ENCODE peak calls at places on chromosomes 2 and 18, in nine cellular contexts. V, A, T, Q, H, B, D, O and S are unnamed samples.

GRCh38 chr2:223508372-223508771 is 93.8 kb downstream of the SCG2 start:
- DNase-seq in V (no peak), A (no peak), T (no peak), Q (no peak), H (no peak), B (no peak), D (no peak), O (no peak), S (no peak)

GRCh38 chr2:9844581-9844980 is 1.3 kb downstream of the TAF1B start:
- DNase-seq in V (no peak), A (peak; percentile 53), T (no peak), Q (peak; percentile 57), H (no peak), B (no peak), D (no peak), O (peak; percentile 59), S (peak; percentile 31)

GRCh38 chr2:110678457-110679336 is 834 bp upstream of the BUB1 start:
- DNase-seq in V (no peak), A (peak; percentile 62), T (peak; percentile 35), Q (peak; percentile 15), H (peak; percentile 61), B (peak; percentile 46), D (peak; percentile 46), O (peak; percentile 42), S (peak; percentile 56)

GRCh38 chr2:96140941-96141623 is 2.8 kb upstream of the ASTL start:
- DNase-seq in V (no peak), A (no peak), T (no peak), Q (no peak), H (no peak), B (no peak), D (no peak), O (no peak), S (no peak)

GRCh38 chr2:234635284-234635683 is 138.4 kb upstream of the ARL4C start:
- DNase-seq in V (no peak), A (peak; percentile 19), T (no peak), Q (no peak), H (no peak), B (no peak), D (no peak), O (no peak), S (no peak)

GRCh38 chr18:24683965-24684364 is 223.5 kb downstream of the HRH4 start:
- DNase-seq in V (peak; percentile 23), A (peak; percentile 23), T (no peak), Q (peak; percentile 11), H (no peak), B (no peak), D (peak; percentile 69), O (no peak), S (peak; percentile 26)

GRCh38 chr2:217660423-217660822 is 342.4 kb downstream of the TNS1 start:
- DNase-seq in V (no peak), A (no peak), T (no peak), Q (no peak), H (no peak), B (no peak), D (no peak), O (peak; percentile 27), S (no peak)

GRCh38 chr2:100584811-100585210 is 22.0 kb downstream of the PDCL3 start:
- DNase-seq in V (no peak), A (no peak), T (no peak), Q (no peak), H (no peak), B (no peak), D (no peak), O (no peak), S (no peak)

GRCh38 chr2:31079665-31080064 is 58.6 kb downstream of the GALNT14 start:
- DNase-seq in V (no peak), A (no peak), T (no peak), Q (no peak), H (peak; percentile 58), B (peak; percentile 72), D (peak; percentile 75), O (no peak), S (no peak)

GRCh38 chr2:46239847-46240181 is 57.4 kb upstream of the EPAS1 start:
- DNase-seq in V (no peak), A (no peak), T (no peak), Q (no peak), H (no peak), B (no peak), D (no peak), O (peak; percentile 55), S (no peak)

GRCh38 chr2:236910966-236911495 is 174.7 kb upstream of the COPS8 start:
- DNase-seq in V (no peak), A (no peak), T (peak; percentile 27), Q (no peak), H (no peak), B (no peak), D (no peak), O (no peak), S (no peak)

GRCh38 chr2:119149611-119150010 is 8.9 kb downstream of the C1QL2 start:
- DNase-seq in V (no peak), A (no peak), T (no peak), Q (no peak), H (no peak), B (no peak), D (no peak), O (no peak), S (no peak)

DNA sequence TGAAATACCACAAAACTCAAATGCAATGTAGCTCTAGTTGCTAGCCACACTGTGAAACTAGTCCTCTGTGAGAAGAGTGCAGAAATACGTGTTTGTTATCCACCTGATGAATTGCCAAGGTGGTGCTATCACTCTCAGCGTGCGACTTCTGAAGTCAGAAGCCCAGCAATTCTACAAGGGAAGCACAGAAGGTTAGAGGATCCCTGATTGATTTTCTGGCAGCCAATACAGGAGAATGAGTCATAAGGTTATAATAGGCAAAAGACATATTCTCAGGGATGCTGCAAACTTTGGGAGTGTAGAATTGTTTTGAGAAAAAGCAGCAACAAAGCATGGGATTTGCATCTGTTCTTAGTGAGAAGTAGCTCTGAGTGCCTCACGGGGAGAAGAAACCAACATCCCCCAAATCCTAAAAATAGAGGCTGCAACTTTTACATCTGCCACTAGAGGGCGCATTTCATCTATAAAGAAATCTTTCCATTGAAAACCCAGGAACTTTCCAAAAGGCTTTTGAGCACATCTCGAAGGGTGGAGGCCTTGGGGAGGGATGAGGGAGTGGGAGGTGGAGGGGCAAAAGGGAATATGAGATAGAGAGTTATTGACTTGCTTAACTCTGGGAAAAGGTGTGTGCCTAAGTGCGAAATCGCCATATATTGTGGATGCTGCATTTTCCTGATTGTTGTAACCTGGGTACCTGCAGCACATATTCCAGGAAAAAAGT is 78.0 kb downstream of the TMEM182 start:
- DNase-seq in V (peak; percentile 22), A (peak; percentile 53), T (peak; percentile 69), Q (peak; percentile 78), H (peak; percentile 40), B (peak; percentile 74), D (peak; percentile 89), O (peak; percentile 54), S (peak; percentile 48)
- TF ChIP-seq EZH2phosphoT487 in V (no peak), A (no peak), T (no peak), Q (no peak), H (no peak), B (no peak), D (no peak), O (no peak), S (no peak)

DNA sequence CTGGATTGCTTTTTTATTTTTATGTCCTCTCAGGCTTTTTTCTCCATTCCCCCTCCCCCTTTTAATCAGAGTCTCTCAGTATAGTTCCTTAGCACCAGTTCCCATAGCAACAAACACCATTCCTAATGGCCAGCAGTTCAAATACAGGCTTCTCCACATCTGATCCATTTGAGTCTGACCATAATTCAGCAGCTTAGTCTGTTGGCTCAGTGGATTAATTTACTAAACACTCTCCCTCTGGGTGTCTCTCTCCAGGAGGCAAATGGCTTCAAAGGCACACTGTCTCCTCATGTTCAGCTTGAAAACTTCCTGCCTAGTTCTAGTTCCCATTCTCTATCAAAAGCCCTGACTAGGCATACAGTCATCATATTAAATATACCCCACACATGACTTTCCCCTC is 97.3 kb downstream of the ITGA4 start:
- DNase-seq in V (no peak), A (no peak), T (no peak), Q (peak; percentile 48), H (no peak), B (no peak), D (peak; percentile 50), O (no peak), S (no peak)
- TF ChIP-seq EZH2phosphoT487 in V (no peak), A (no peak), T (no peak), Q (no peak), H (no peak), B (no peak), D (no peak), O (no peak), S (no peak)

GRCh38 chr18:10320848-10321247 is 133.6 kb upstream of the APCDD1 start:
- DNase-seq in V (no peak), A (peak; percentile 68), T (no peak), Q (no peak), H (no peak), B (no peak), D (no peak), O (no peak), S (no peak)
- TF ChIP-seq EZH2phosphoT487 in V (no peak), A (no peak), T (no peak), Q (no peak), H (no peak), B (no peak), D (no peak), O (no peak), S (no peak)

GRCh38 chr18:13527256-13527655 is 199.1 kb downstream of the FAM210A start:
- DNase-seq in V (no peak), A (no peak), T (no peak), Q (no peak), H (no peak), B (no peak), D (no peak), O (no peak), S (no peak)
- TF ChIP-seq EZH2phosphoT487 in V (no peak), A (no peak), T (no peak), Q (no peak), H (no peak), B (no peak), D (no peak), O (no peak), S (no peak)